ENCODE peak calls at places on chromosome 9, in five cellular contexts. J is IMR-90, F is neuronal stem cell, Z is mesenchymal stem cell, L is mesendoderm. K is an unnamed sample.

GRCh38 chr9:8868632-8869031 is 1069.1 kb upstream of the DMAC1 start:
- DNase-seq in J (no peak), F (no peak), Z (no peak), L (peak; percentile 86), K (no peak)

GRCh38 chr9:109115931-109116541 is 3.7 kb downstream of the TMEM245 start:
- DNase-seq in J (no peak), F (no peak), Z (no peak), L (no peak), K (no peak)

GRCh38 chr9:86494644-86495081 is 140.5 kb upstream of the TUT7 start:
- DNase-seq in J (peak; percentile 80), F (no peak), Z (peak; percentile 53), L (no peak), K (peak; percentile 33)

GRCh38 chr9:14165376-14166035 is 148.4 kb downstream of the NFIB start:
- DNase-seq in J (no peak), F (no peak), Z (no peak), L (no peak), K (no peak)

GRCh38 chr9:127862075-127863011 is 7.9 kb upstream of the ENG start:
- DNase-seq in J (no peak), F (no peak), Z (peak; percentile 54), L (no peak), K (no peak)

GRCh38 chr9:120281665-120282064 is 298.3 kb downstream of the CDK5RAP2 start:
- DNase-seq in J (no peak), F (no peak), Z (no peak), L (no peak), K (no peak)

GRCh38 chr9:101727621-101728524 is 10.6 kb downstream of the GRIN3A start:
- DNase-seq in J (peak; percentile 11), F (no peak), Z (no peak), L (peak; percentile 90), K (no peak)

GRCh38 chr9:4155224-4156026 is 144.4 kb downstream of the GLIS3 start:
- DNase-seq in J (no peak), F (no peak), Z (no peak), L (no peak), K (no peak)

GRCh38 chr9:73093740-73094379 is 57.8 kb upstream of the ANXA1 start:
- DNase-seq in J (peak; percentile 1), F (no peak), Z (peak; percentile 23), L (no peak), K (no peak)

GRCh38 chr9:112881366-112881765 is 9.3 kb downstream of the SLC46A2 start:
- DNase-seq in J (peak; percentile 81), F (no peak), Z (peak; percentile 15), L (no peak), K (peak; percentile 80)

GRCh38 chr9:105846825-105847224 is 152.5 kb downstream of the TMEM38B start:
- DNase-seq in J (no peak), F (no peak), Z (no peak), L (no peak), K (no peak)

GRCh38 chr9:27189426-27189825 is 80.4 kb downstream of the TEK start:
- DNase-seq in J (no peak), F (no peak), Z (no peak), L (peak; percentile 8), K (no peak)

GRCh38 chr9:130212543-130213297 is 40.5 kb downstream of the NCS1 start:
- DNase-seq in J (no peak), F (no peak), Z (no peak), L (no peak), K (peak; percentile 59)

GRCh38 chr9:108972626-108973209 is 38.5 kb downstream of the ABITRAM start:
- DNase-seq in J (peak; percentile 31), F (no peak), Z (no peak), L (no peak), K (no peak)

GRCh38 chr9:91690540-91691249 is 259.3 kb downstream of the ROR2 start:
- DNase-seq in J (no peak), F (no peak), Z (no peak), L (no peak), K (no peak)

GRCh38 chr9:99497641-99498040 is 275.6 kb downstream of the SEC61B start:
- DNase-seq in J (no peak), F (no peak), Z (no peak), L (no peak), K (no peak)

GRCh38 chr9:81031422-81032029 is 657.8 kb downstream of the TLE1 start:
- DNase-seq in J (peak; percentile 15), F (no peak), Z (no peak), L (peak; percentile 23), K (no peak)

GRCh38 chr9:114525505-114525904 is 20.2 kb upstream of the WHRN start:
- DNase-seq in J (peak; percentile 82), F (no peak), Z (peak; percentile 33), L (no peak), K (no peak)

GRCh38 chr9:112162644-112163413 is 12.3 kb downstream of the SUSD1 start:
- DNase-seq in J (no peak), F (no peak), Z (no peak), L (no peak), K (no peak)

GRCh38 chr9:4077499-4078102 is 222.3 kb downstream of the GLIS3 start:
- DNase-seq in J (peak; percentile 70), F (no peak), Z (peak; percentile 73), L (peak; percentile 78), K (peak; percentile 57)

GRCh38 chr9:124220551-124221451 is 36.9 kb upstream of the NEK6 start:
- DNase-seq in J (peak; percentile 52), F (no peak), Z (no peak), L (peak; percentile 16), K (no peak)

GRCh38 chr9:96874947-96875459 is 20.7 kb upstream of the ZNF782 start:
- DNase-seq in J (peak; percentile 59), F (no peak), Z (peak; percentile 25), L (no peak), K (peak; percentile 84)

GRCh38 chr9:119284587-119285337 is 84.5 kb downstream of the BRINP1 start:
- DNase-seq in J (no peak), F (no peak), Z (no peak), L (no peak), K (no peak)

GRCh38 chr9:78669591-78669990 is 372.7 kb downstream of the PSAT1 start:
- DNase-seq in J (peak; percentile 18), F (no peak), Z (no peak), L (peak; percentile 8), K (no peak)

GRCh38 chr9:19937121-19937520 is 148.3 kb upstream of the SLC24A2 start:
- DNase-seq in J (no peak), F (no peak), Z (no peak), L (no peak), K (no peak)

GRCh38 chr9:21461377-21461776 is 20.7 kb downstream of the IFNE start:
- DNase-seq in J (no peak), F (no peak), Z (no peak), L (no peak), K (no peak)

GRCh38 chr9:105037139-105037538 is 109.2 kb upstream of the ABCA1 start:
- DNase-seq in J (no peak), F (no peak), Z (no peak), L (no peak), K (no peak)

GRCh38 chr9:14271078-14271673 is 42.8 kb downstream of the NFIB start:
- DNase-seq in J (peak; percentile 82), F (no peak), Z (peak; percentile 57), L (peak; percentile 42), K (no peak)

GRCh38 chr9:77569335-77569734 is 78.8 kb downstream of the GNA14 start:
- DNase-seq in J (no peak), F (no peak), Z (no peak), L (no peak), K (no peak)

GRCh38 chr9:31259824-31260223 is 1124.6 kb upstream of the ACO1 start:
- DNase-seq in J (no peak), F (no peak), Z (no peak), L (no peak), K (no peak)

GRCh38 chr9:97992219-97992618 is 9.1 kb downstream of the ANP32B start:
- DNase-seq in J (no peak), F (no peak), Z (no peak), L (no peak), K (peak; percentile 40)

GRCh38 chr9:89359018-89359417 is 40.7 kb downstream of the SECISBP2 start:
- DNase-seq in J (no peak), F (no peak), Z (no peak), L (no peak), K (no peak)

GRCh38 chr9:137303893-137304382 is 1.9 kb upstream of the NRARP start:
- DNase-seq in J (no peak), F (no peak), Z (no peak), L (no peak), K (no peak)
- H2AK5ac ChIP-seq in J (no peak overlapping the region), F (peak overlapping the region; percentile 100), Z (no peak overlapping the region), L (no peak overlapping the region), K (no peak overlapping the region)

GRCh38 chr9:70479880-70480291 is 65.4 kb upstream of the KLF9 start:
- DNase-seq in J (peak; percentile 79), F (no peak), Z (peak; percentile 80), L (peak; percentile 45), K (peak; percentile 38)

GRCh38 chr9:70480405-70480980 is 66.0 kb upstream of the KLF9 start:
- DNase-seq in J (peak; percentile 90), F (no peak), Z (peak; percentile 99), L (no peak), K (no peak)

GRCh38 chr9:70477146-70477745 is 62.8 kb upstream of the KLF9 start:
- DNase-seq in J (peak; percentile 55), F (no peak), Z (no peak), L (no peak), K (no peak)

GRCh38 chr9:70478963-70479641 is 64.6 kb upstream of the KLF9 start:
- DNase-seq in J (peak; percentile 68), F (no peak), Z (peak; percentile 75), L (no peak), K (no peak)

DNA sequence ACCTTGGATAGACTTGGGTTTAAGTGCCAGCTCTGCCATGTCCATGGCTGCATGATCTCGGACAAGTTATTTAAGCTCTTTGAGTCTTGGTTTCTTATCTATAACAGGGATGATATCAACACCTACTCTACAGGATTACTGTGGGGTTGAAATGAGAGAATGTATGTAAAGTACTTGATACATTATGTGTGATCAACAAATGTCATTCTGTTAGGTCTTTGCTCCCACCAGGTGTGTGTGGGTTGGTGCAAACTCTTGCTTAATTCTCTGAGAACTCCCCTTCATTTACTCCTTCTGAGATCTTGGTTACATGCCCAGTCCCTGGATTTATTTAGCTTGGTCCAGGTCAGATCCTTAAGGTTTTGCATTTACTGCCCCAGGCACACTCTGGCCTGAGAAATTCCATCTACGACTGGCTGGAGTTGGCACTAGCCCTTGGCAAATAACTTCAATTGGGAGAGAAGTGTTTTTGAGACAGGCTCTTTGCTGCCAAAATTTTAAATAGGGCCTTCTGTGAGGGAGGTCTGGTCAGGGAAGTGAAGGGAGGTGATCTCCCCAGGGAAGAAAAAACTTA is 63.5 kb upstream of the KLF9 start:
- DNase-seq in J (peak; percentile 60), F (no peak), Z (no peak), L (no peak), K (no peak)
- H2BK5ac ChIP-seq in J (no peak overlapping the region), F (no peak overlapping the region), Z (no peak overlapping the region), L (no peak overlapping the region), K (no peak overlapping the region)

GRCh38 chr9:126702501-126703329 is 89.0 kb downstream of the LMX1B start:
- DNase-seq in J (no peak), F (no peak), Z (peak; percentile 25), L (peak; percentile 34), K (no peak)
- H2AK5ac ChIP-seq in J (no peak overlapping the region), F (peak overlapping the region; percentile 78), Z (no peak overlapping the region), L (no peak overlapping the region), K (no peak overlapping the region)

DNA sequence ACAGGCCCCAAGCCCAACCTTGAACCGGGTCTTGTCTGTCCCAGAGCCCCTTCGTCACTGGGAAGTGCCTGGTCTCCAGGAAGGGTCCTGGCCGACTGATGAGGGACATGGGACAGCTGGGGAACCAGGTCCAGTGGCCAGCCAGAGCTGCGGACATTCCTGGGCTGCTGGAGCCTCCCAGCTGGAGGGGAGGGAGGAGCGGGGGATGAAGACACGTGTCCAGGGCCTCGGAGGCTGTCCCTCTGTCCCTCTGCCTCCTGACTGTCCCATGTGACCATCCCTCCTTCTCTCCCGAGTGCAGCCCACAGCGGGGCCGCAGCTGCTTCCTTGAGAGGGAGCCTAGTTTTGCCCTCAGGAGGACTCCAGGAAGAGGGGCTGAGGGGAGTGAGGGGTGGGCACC is 41.7 kb upstream of the UBAC1 start:
- DNase-seq in J (no peak), F (no peak), Z (peak; percentile 66), L (no peak), K (no peak)
- H2BK5ac ChIP-seq in J (no peak overlapping the region), F (peak overlapping the region; percentile 100), Z (no peak overlapping the region), L (no peak overlapping the region), K (no peak overlapping the region)